ENCODE peak calls at places on chromosomes 2 and 18, in seven cellular contexts. V, M, K, G, D, U and X are unnamed samples.

GRCh38 chr2:43083710-43084698 is 142.4 kb downstream of the ZFP36L2 start:
- DNase-seq in V (peak; percentile 67), M (no peak), K (no peak), G (no peak), D (no peak), U (peak; percentile 39), X (no peak)

GRCh38 chr2:81007104-81007503 is 702.6 kb upstream of the LRRTM1 start:
- DNase-seq in V (no peak), M (no peak), K (no peak), G (no peak), D (no peak), U (no peak), X (no peak)

GRCh38 chr2:31196622-31197021 is 20.7 kb downstream of the CAPN14 start:
- DNase-seq in V (no peak), M (no peak), K (no peak), G (no peak), D (no peak), U (no peak), X (no peak)

GRCh38 chr18:48885951-48886400 is 64.8 kb downstream of the SMAD7 start:
- DNase-seq in V (no peak), M (no peak), K (no peak), G (no peak), D (peak; percentile 26), U (no peak), X (no peak)

GRCh38 chr18:59623456-59624383 is 73.5 kb downstream of the CCBE1 start:
- DNase-seq in V (no peak), M (no peak), K (no peak), G (no peak), D (no peak), U (peak; percentile 27), X (no peak)

GRCh38 chr2:229714080-229714735 is at the start of gene DNER:
- DNase-seq in V (peak; percentile 78), M (no peak), K (peak; percentile 85), G (no peak), D (peak; percentile 81), U (no peak), X (no peak)

GRCh38 chr2:26396734-26397298 is 4.9 kb upstream of the DRC1 start:
- DNase-seq in V (no peak), M (no peak), K (no peak), G (peak; percentile 33), D (no peak), U (no peak), X (no peak)

GRCh38 chr2:48812376-48812775 is 56.9 kb upstream of the LHCGR start:
- DNase-seq in V (no peak), M (no peak), K (no peak), G (no peak), D (no peak), U (no peak), X (no peak)

GRCh38 chr2:37343537-37344434 is 644 bp upstream of the QPCT start:
- DNase-seq in V (no peak), M (no peak), K (no peak), G (no peak), D (no peak), U (peak; percentile 18), X (no peak)

GRCh38 chr2:154555700-154556099 is 142.8 kb upstream of the KCNJ3 start:
- DNase-seq in V (no peak), M (no peak), K (no peak), G (no peak), D (no peak), U (no peak), X (no peak)

GRCh38 chr2:220240640-220241039 is 613.2 kb downstream of the SLC4A3 start:
- DNase-seq in V (no peak), M (no peak), K (no peak), G (no peak), D (no peak), U (no peak), X (peak; percentile 31)

GRCh38 chr2:143776531-143776930 is 647.3 kb downstream of the ARHGAP15 start:
- DNase-seq in V (no peak), M (no peak), K (no peak), G (no peak), D (no peak), U (no peak), X (no peak)

GRCh38 chr2:55966431-55967118 is 43.0 kb upstream of the EFEMP1 start:
- DNase-seq in V (no peak), M (no peak), K (no peak), G (no peak), D (peak; percentile 63), U (no peak), X (peak; percentile 3)

GRCh38 chr2:239322414-239323086 is 78.3 kb downstream of the HDAC4 start:
- DNase-seq in V (no peak), M (no peak), K (no peak), G (no peak), D (no peak), U (peak; percentile 85), X (no peak)

GRCh38 chr18:49520661-49521145 is 33.7 kb upstream of the C18orf32 start:
- DNase-seq in V (no peak), M (no peak), K (no peak), G (no peak), D (no peak), U (no peak), X (no peak)

GRCh38 chr2:105969552-105969951 is 224.5 kb downstream of the UXS1 start:
- DNase-seq in V (no peak), M (no peak), K (no peak), G (no peak), D (no peak), U (no peak), X (no peak)

GRCh38 chr2:37652199-37652640 is 19.2 kb downstream of the CDC42EP3 start:
- DNase-seq in V (no peak), M (no peak), K (peak; percentile 53), G (no peak), D (no peak), U (peak; percentile 99), X (no peak)

GRCh38 chr2:30332791-30333453 is 101.6 kb downstream of the LBH start:
- DNase-seq in V (no peak), M (no peak), K (peak; percentile 12), G (no peak), D (no peak), U (no peak), X (no peak)